ENCODE peak calls at places on chromosome 7, in four cellular contexts. D is body of pancreas, A is upper lobe of right lung, F is choroid plexus epithelial cell. W is an unnamed sample.

GRCh38 chr7:34875481-34875880 is 161.8 kb downstream of the DPY19L1 start:
- DNase-seq in D (no peak), A (no peak), F (no peak), W (no peak)

GRCh38 chr7:95693551-95694333 is 78.6 kb upstream of the DYNC1I1 start:
- DNase-seq in D (no peak), A (no peak), F (peak; percentile 56), W (no peak)

GRCh38 chr7:120792091-120792860 is 65.7 kb downstream of the TSPAN12 start:
- DNase-seq in D (peak; percentile 77), A (peak; percentile 85), F (peak; percentile 84), W (no peak)

GRCh38 chr7:27863866-27864265 is 123.9 kb downstream of the TAX1BP1 start:
- DNase-seq in D (no peak), A (no peak), F (no peak), W (no peak)

GRCh38 chr7:113996405-113996804 is 77.6 kb upstream of the PPP1R3A start:
- DNase-seq in D (no peak), A (no peak), F (no peak), W (no peak)

GRCh38 chr7:30470783-30471182 is 7.8 kb downstream of the NOD1 start:
- DNase-seq in D (peak; percentile 53), A (no peak), F (peak; percentile 87), W (no peak)

GRCh38 chr7:36811807-36812206 is 87.5 kb upstream of the AOAH start:
- DNase-seq in D (no peak), A (no peak), F (no peak), W (no peak)

GRCh38 chr7:87999261-87999660 is 65.2 kb downstream of the ADAM22 start:
- DNase-seq in D (no peak), A (no peak), F (no peak), W (no peak)

GRCh38 chr7:43658718-43659548 is 70.4 kb downstream of the COA1 start:
- DNase-seq in D (no peak), A (no peak), F (peak; percentile 91), W (no peak)

GRCh38 chr7:27162930-27163775 is 2.2 kb downstream of the HOXA9 start:
- DNase-seq in D (no peak), A (peak; percentile 13), F (no peak), W (peak; percentile 29)

GRCh38 chr7:139748373-139748765 is 29.4 kb downstream of the HIPK2 start:
- DNase-seq in D (no peak), A (no peak), F (no peak), W (no peak)

GRCh38 chr7:71618281-71618680 is 486.3 kb downstream of the GALNT17 start:
- DNase-seq in D (no peak), A (no peak), F (no peak), W (no peak)

GRCh38 chr7:108529341-108529740 is 3.4 kb upstream of the PNPLA8 start:
- DNase-seq in D (no peak), A (no peak), F (no peak), W (no peak)

GRCh38 chr7:92793656-92794205 is 42.6 kb downstream of the CDK6 start:
- DNase-seq in D (no peak), A (no peak), F (no peak), W (no peak)

GRCh38 chr7:2687881-2688318 is at the start of gene AMZ1:
- DNase-seq in D (no peak), A (no peak), F (no peak), W (no peak)

GRCh38 chr7:74560081-74560719 is 97.3 kb upstream of the GTF2I start:
- DNase-seq in D (no peak), A (no peak), F (no peak), W (no peak)

GRCh38 chr7:124057872-124058271 is 25.0 kb upstream of the TMEM229A start:
- DNase-seq in D (no peak), A (no peak), F (no peak), W (no peak)

GRCh38 chr7:36286241-36286640 is 103.4 kb upstream of the ANLN start:
- DNase-seq in D (no peak), A (no peak), F (no peak), W (no peak)

GRCh38 chr7:33671521-33672262 is 233.6 kb upstream of the BMPER start:
- DNase-seq in D (no peak), A (no peak), F (no peak), W (no peak)

GRCh38 chr7:90892213-90892612 is 296.1 kb downstream of the CDK14 start:
- DNase-seq in D (no peak), A (no peak), F (peak; percentile 48), W (no peak)

GRCh38 chr7:80135306-80136104 is 874 bp downstream of the GNAI1 start:
- DNase-seq in D (no peak), A (no peak), F (peak; percentile 43), W (no peak)

GRCh38 chr7:41955475-41956243 is 252.8 kb upstream of the INHBA start:
- DNase-seq in D (peak; percentile 87), A (peak; percentile 91), F (peak; percentile 99), W (peak; percentile 96)

GRCh38 chr7:32583791-32584190 is 88.5 kb downstream of the AVL9 start:
- DNase-seq in D (no peak), A (no peak), F (peak; percentile 96), W (no peak)

GRCh38 chr7:11239311-11239710 is 265.6 kb downstream of the PHF14 start:
- DNase-seq in D (no peak), A (no peak), F (no peak), W (no peak)

GRCh38 chr7:150668472-150668911 is 17.0 kb upstream of the GIMAP2 start:
- DNase-seq in D (no peak), A (no peak), F (no peak), W (no peak)

GRCh38 chr7:50405246-50405645 is 44.9 kb downstream of the FIGNL1 start:
- DNase-seq in D (no peak), A (no peak), F (no peak), W (no peak)

GRCh38 chr7:133230591-133231194 is 22.2 kb upstream of the EXOC4 start:
- DNase-seq in D (peak; percentile 61), A (no peak), F (peak; percentile 79), W (no peak)

GRCh38 chr7:32535303-32535702 is 40.0 kb downstream of the AVL9 start:
- DNase-seq in D (no peak), A (no peak), F (no peak), W (no peak)

GRCh38 chr7:47584128-47584865 is 2.4 kb upstream of the TNS3 start:
- DNase-seq in D (no peak), A (no peak), F (no peak), W (no peak)

GRCh38 chr7:100720320-100720644 is at the start of gene EPO:
- DNase-seq in D (no peak), A (no peak), F (no peak), W (no peak)

GRCh38 chr7:2701832-2702593 is 14.0 kb downstream of the AMZ1 start:
- DNase-seq in D (no peak), A (no peak), F (peak; percentile 26), W (no peak)

GRCh38 chr7:49001610-49002033 is 77.3 kb downstream of the CDC14C start:
- DNase-seq in D (peak; percentile 15), A (no peak), F (peak; percentile 1), W (no peak)

GRCh38 chr7:158829021-158829341 is 328 bp downstream of the ESYT2 start:
- DNase-seq in D (peak; percentile 77), A (peak; percentile 89), F (peak; percentile 88), W (no peak)

GRCh38 chr7:41869596-41869995 is 166.7 kb upstream of the INHBA start:
- DNase-seq in D (no peak), A (no peak), F (no peak), W (no peak)

GRCh38 chr7:36875794-36876193 is 151.5 kb upstream of the AOAH start:
- DNase-seq in D (peak; percentile 30), A (no peak), F (peak; percentile 12), W (no peak)

GRCh38 chr7:72183835-72184234 is 228.3 kb downstream of the CALN1 start:
- DNase-seq in D (no peak), A (no peak), F (no peak), W (no peak)

GRCh38 chr7:1617957-1618356 is 48.1 kb upstream of the PSMG3 start:
- DNase-seq in D (no peak), A (no peak), F (no peak), W (no peak)

GRCh38 chr7:42014625-42015412 is 222.2 kb downstream of the GLI3 start:
- DNase-seq in D (peak; percentile 47), A (no peak), F (peak; percentile 75), W (no peak)

GRCh38 chr7:129898007-129898406 is 54.8 kb downstream of the UBE2H start:
- DNase-seq in D (no peak), A (no peak), F (no peak), W (no peak)

GRCh38 chr7:154832557-154833138 is 170.3 kb downstream of the PAXIP1 start:
- DNase-seq in D (no peak), A (no peak), F (no peak), W (no peak)
- TF ChIP-seq CTCF in D (no peak), A (no peak), F (no peak), W (no peak)

GRCh38 chr7:116524609-116525297 is at the start of gene CAV1:
- DNase-seq in D (peak; percentile 59), A (peak; percentile 89), F (peak; percentile 97), W (peak; percentile 95)

GRCh38 chr7:116527521-116527920 is 2.7 kb downstream of the CAV1 start:
- DNase-seq in D (no peak), A (no peak), F (no peak), W (no peak)

GRCh38 chr7:116525298-116525912 is 569 bp downstream of the CAV1 start:
- DNase-seq in D (no peak), A (peak; percentile 88), F (no peak), W (no peak)

GRCh38 chr7:116526897-116527296 is 2.1 kb downstream of the CAV1 start:
- DNase-seq in D (no peak), A (no peak), F (no peak), W (no peak)

GRCh38 chr7:116525913-116526857 is 1.3 kb downstream of the CAV1 start:
- DNase-seq in D (peak; percentile 59), A (peak; percentile 90), F (peak; percentile 92), W (peak; percentile 94)
- TF ChIP-seq CTCF in D (peak; percentile 94), A (peak; percentile 86), F (peak; percentile 46), W (peak; percentile 87)

DNA sequence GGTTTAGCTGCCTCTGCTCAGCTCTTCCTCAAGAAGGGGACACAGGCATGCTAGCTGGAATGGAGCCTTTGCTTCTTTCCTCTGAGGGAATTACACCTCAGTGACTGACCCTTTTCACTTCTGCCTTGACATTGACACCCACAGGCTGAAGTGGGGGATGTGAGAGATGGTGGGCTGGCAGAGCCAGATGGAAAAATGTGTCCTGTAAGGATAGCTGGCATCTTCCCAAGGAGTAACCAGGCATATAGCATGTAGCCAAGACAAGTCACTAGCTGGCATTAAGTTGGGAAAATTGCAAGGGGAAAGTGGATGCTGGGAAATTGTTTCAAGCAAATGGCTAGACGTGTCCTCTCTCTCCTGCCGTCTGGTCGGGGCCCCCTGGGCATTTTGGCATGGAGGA is 19.9 kb downstream of the STMP1 start:
- DNase-seq in D (no peak), A (no peak), F (no peak), W (no peak)
- TF ChIP-seq CTCF in D (no peak), A (no peak), F (no peak), W (no peak)

GRCh38 chr7:126302639-126303038 is 950.1 kb downstream of the GRM8 start:
- DNase-seq in D (no peak), A (no peak), F (no peak), W (no peak)
- TF ChIP-seq CTCF in D (no peak), A (no peak), F (no peak), W (peak; percentile 35)

DNA sequence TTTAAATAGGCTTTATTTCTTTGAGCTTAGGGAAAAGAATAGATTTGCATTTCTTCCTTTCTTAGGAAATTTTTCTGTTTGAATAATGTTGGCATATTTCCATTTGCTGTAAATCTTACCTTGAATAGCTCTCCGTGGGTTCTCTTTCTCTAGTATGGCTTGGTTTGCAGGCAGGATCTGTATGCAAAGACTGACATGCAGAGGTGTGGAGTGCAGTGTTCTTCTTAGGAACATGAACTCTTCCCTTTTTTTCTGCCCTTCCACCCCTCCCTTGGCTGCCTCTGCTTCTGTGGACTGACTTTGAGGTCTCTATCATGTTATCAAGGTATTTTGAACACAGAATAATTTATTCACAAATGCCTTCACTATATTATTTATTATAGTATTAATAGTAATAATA is 222.8 kb downstream of the LHFPL3 start:
- DNase-seq in D (no peak), A (no peak), F (no peak), W (no peak)
- TF ChIP-seq CTCF in D (no peak), A (no peak), F (no peak), W (no peak)

W was measured in chondrocyte.